ENCODE peak calls at places on chromosomes 3 and 15, in ten cellular contexts. C is CD8-positive, alpha-beta T cell; D is heart left ventricle; R is ascending aorta; Y is H9; U is breast epithelium; V is epithelial cell of esophagus; O is uterus; F is HFF-Myc; S is DND-41. G is an unnamed sample.
A peak's percentile ranks its signal among the peaks of the same experiment; 100 is the strongest.

GRCh38 chr3:103082501-103082900 is 647.7 kb downstream of the ZPLD1 start:
- DNase-seq in C (no peak), O (no peak), R (no peak), S (no peak), Y (no peak), V (no peak), U (no peak), D (no peak), F (no peak), G (no peak)

GRCh38 chr15:30956216-30956803 is 35.1 kb downstream of the MTMR10 start:
- DNase-seq in U (no peak), O (no peak), R (no peak), V (no peak), C (no peak), S (no peak), D (no peak), F (no peak), Y (no peak), G (no peak)

GRCh38 chr15:90064931-90065681 is 37.2 kb downstream of the IDH2 start:
- DNase-seq in O (no peak), F (no peak), Y (no peak), C (no peak), D (peak; percentile 78), S (no peak), R (no peak), V (no peak), U (no peak), G (no peak)

GRCh38 chr3:152860736-152861135 is 25.8 kb downstream of the P2RY1 start:
- DNase-seq in C (no peak), D (no peak), Y (no peak), F (no peak), V (no peak), R (no peak), U (no peak), O (no peak), S (no peak), G (no peak)

GRCh38 chr15:29268706-29269484 is 727 bp downstream of the NSMCE3 start:
- DNase-seq in Y (peak; percentile 57), S (peak; percentile 30), D (peak; percentile 45), V (peak; percentile 32), C (no peak), F (no peak), O (peak; percentile 32), U (peak; percentile 30), R (peak; percentile 11), G (peak; percentile 20)

GRCh38 chr3:69696365-69696764 is 42.9 kb upstream of the MITF start:
- DNase-seq in D (no peak), O (no peak), R (no peak), V (no peak), U (no peak), S (no peak), C (no peak), F (no peak), Y (no peak), G (no peak)

GRCh38 chr3:101725192-101725889 is 927 bp downstream of the CEP97 start:
- DNase-seq in Y (peak; percentile 37), O (peak; percentile 26), R (no peak), F (no peak), D (peak; percentile 35), U (no peak), C (peak; percentile 65), S (peak; percentile 47), V (peak; percentile 21), G (peak; percentile 26)

GRCh38 chr15:86201313-86202008 is 121.8 kb downstream of the AGBL1 start:
- DNase-seq in D (no peak), F (no peak), R (no peak), U (no peak), C (no peak), O (no peak), V (no peak), Y (no peak), S (no peak), G (no peak)

GRCh38 chr3:53703630-53704362 is 142.4 kb downstream of the CHDH start:
- DNase-seq in U (no peak), D (no peak), S (no peak), Y (no peak), O (no peak), R (no peak), C (peak; percentile 37), V (no peak), F (no peak), G (no peak)
- TF ChIP-seq CTCF in U (no peak), D (no peak), S (no peak), Y (peak; percentile 19), O (no peak), R (no peak), C (no peak), V (no peak), F (no peak), G (no peak)

GRCh38 chr3:57948782-57949242 is 59.4 kb upstream of the FLNB start:
- DNase-seq in U (peak; percentile 77), S (no peak), C (no peak), V (no peak), R (no peak), F (no peak), D (no peak), O (no peak), Y (peak; percentile 30), G (no peak)

GRCh38 chr3:57948080-57948671 is 60.0 kb upstream of the FLNB start:
- DNase-seq in C (no peak), O (no peak), U (no peak), Y (no peak), S (no peak), R (no peak), D (no peak), F (no peak), V (no peak), G (no peak)

GRCh38 chr3:57949344-57949743 is 58.9 kb upstream of the FLNB start:
- DNase-seq in R (no peak), V (no peak), Y (no peak), F (no peak), S (no peak), C (no peak), D (no peak), U (no peak), O (no peak), G (no peak)

GRCh38 chr3:57951106-57951882 is 56.9 kb upstream of the FLNB start:
- DNase-seq in Y (no peak), S (no peak), C (no peak), D (peak; percentile 91), V (peak; percentile 82), O (peak; percentile 79), R (peak; percentile 74), F (peak; percentile 48), U (peak; percentile 40), G (peak; percentile 75)

GRCh38 chr3:57949779-57950618 is 58.2 kb upstream of the FLNB start:
- DNase-seq in S (no peak), R (peak; percentile 33), C (no peak), D (peak; percentile 67), F (no peak), U (peak; percentile 41), V (peak; percentile 74), Y (no peak), O (peak; percentile 65), G (peak; percentile 83)
- TF ChIP-seq CTCF in S (no peak), R (peak; percentile 61), C (no peak), D (peak; percentile 19), F (no peak), U (peak; percentile 35), V (peak; percentile 25), Y (no peak), O (no peak), G (peak; percentile 44)

GRCh38 chr3:72127843-72128242 is 342.9 kb upstream of the PROK2 start:
- DNase-seq in C (no peak), U (no peak), V (peak; percentile 75), S (no peak), O (no peak), R (no peak), D (no peak), F (no peak), Y (no peak), G (peak; percentile 71)

GRCh38 chr3:72128906-72129305 is 344.0 kb upstream of the PROK2 start:
- DNase-seq in F (no peak), S (no peak), C (no peak), Y (no peak), D (no peak), R (no peak), V (no peak), U (no peak), O (no peak), G (no peak)

GRCh38 chr3:72127213-72127612 is 342.3 kb upstream of the PROK2 start:
- DNase-seq in S (no peak), U (no peak), R (no peak), D (no peak), V (no peak), O (no peak), C (no peak), Y (no peak), F (no peak), G (no peak)

GRCh38 chr3:72130565-72130964 is 345.6 kb upstream of the PROK2 start:
- DNase-seq in V (no peak), C (no peak), S (no peak), U (no peak), R (no peak), F (no peak), O (no peak), D (no peak), Y (no peak), G (no peak)

DNA sequence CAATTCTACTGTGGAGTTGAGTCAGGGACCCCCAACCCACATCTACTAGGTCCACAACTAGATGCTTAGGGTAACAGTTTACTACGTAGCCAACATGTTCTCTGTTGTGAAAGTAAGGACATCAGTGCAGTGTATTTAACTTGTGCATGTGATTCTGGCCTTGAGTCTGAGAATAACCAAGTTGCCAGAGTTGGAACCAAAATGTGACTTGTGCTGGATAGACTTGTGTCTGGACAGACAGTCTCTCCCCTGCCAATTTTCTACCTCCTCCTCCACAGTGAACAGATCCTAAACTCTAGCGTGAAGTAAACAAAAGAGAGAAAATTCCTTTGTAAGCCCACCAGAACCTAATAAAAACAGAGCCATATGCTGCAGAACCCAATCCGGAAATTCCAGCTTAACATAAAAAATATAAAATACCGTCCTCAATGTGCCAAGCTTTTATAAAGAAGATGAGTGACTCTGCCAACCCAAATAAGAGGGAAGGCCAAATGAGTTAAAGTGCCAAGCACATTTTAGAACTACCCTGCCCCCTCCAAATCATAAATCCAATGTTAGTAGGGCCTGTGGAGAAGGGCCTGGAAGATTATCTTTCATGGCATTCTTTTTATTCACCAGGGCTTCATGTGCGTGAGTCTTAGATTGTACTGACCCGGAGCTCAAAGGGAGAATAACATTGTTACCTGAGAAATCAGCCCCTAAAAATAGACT is 344.6 kb upstream of the PROK2 start:
- DNase-seq in F (no peak), D (no peak), O (no peak), S (no peak), V (no peak), Y (no peak), C (no peak), U (no peak), R (no peak), G (no peak)
- TF ChIP-seq CTCF in F (no peak), D (no peak), O (no peak), S (no peak), V (no peak), Y (no peak), C (no peak), U (no peak), R (no peak), G (no peak)

GRCh38 chr3:122377975-122378374 is 5.1 kb downstream of the MIX23 start:
- DNase-seq in S (peak; percentile 17), O (no peak), C (no peak), U (no peak), D (no peak), R (no peak), V (no peak), Y (no peak), F (no peak), G (no peak)

GRCh38 chr3:122383915-122384697 is at the start of gene FAM162A:
- DNase-seq in U (peak; percentile 86), O (peak; percentile 90), C (peak; percentile 96), R (peak; percentile 68), V (peak; percentile 94), Y (peak; percentile 95), S (peak; percentile 94), D (peak; percentile 96), F (peak; percentile 63), G (peak; percentile 93)

GRCh38 chr3:122387709-122388108 is 3.7 kb downstream of the FAM162A start:
- DNase-seq in R (no peak), F (no peak), C (no peak), O (no peak), S (no peak), D (no peak), Y (no peak), V (no peak), U (no peak), G (no peak)

DNA sequence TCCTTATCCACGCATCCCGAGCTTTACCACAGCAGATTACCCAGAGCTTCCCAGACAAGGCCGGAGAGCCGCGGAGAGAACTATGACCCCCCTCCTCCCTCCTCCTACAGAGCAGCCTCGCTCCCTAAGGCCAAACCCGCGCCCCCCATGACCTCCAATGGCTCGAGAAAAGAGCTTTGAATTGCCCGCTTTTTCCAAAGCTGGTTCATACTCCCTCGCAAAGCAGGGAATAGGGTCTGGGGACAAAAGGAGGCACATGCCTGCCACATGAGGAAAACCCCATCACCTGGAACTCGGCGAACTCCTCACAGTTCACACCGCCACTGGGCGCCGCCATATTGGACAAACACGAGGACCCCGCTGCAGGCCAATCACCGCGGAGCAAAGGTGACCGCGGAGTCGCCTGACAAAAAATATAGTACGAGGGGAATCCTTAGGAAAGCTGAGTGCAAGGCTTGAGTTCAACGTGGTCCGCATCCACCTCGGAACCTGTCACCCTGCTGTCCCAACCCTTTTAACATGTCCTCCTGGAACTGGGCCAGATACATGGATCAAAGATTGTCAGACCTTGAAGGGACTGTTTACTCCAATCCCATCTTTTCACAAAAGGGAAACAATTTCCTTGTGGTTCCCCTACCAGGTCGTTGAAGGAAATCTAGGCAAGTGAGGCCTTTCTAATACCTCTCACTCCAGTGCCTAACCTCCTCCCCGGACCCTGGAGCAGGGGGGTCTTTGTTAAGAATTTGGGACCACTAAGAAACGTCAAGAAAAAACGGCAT is at the start of gene MIX23:
- DNase-seq in U (peak; percentile 78), V (peak; percentile 82), Y (peak; percentile 89), R (peak; percentile 49), D (peak; percentile 89), S (peak; percentile 92), C (peak; percentile 87), O (peak; percentile 85), F (peak; percentile 64), G (peak; percentile 90)
- TF ChIP-seq CTCF in U (no peak), V (no peak), Y (no peak), R (no peak), D (peak; percentile 15), S (no peak), C (no peak), O (no peak), F (no peak), G (no peak)